ENCODE peak calls at places on chromosomes 2 and 18, in five cellular contexts. One of them, this sample, is unnamed.

GRCh38 chr18:14978962-14979535 is 231.1 kb downstream of the ANKRD30B start:
- DNase-seq in brain microvascular endothelial cell: no peak
- DNase-seq in RWPE2: no peak
- DNase-seq in body of pancreas: peak
- DNase-seq in mucosa of descending colon: peak
- DNase-seq in this sample: peak

GRCh38 chr18:32126538-32126937 is 34.9 kb downstream of the RNF138 start:
- DNase-seq in body of pancreas: no peak
- DNase-seq in mucosa of descending colon: no peak
- DNase-seq in RWPE2: no peak
- DNase-seq in brain microvascular endothelial cell: no peak
- DNase-seq in this sample: no peak

GRCh38 chr2:28276076-28276618 is 116.5 kb upstream of the FOSL2 start:
- DNase-seq in body of pancreas: no peak
- DNase-seq in RWPE2: peak
- DNase-seq in mucosa of descending colon: no peak
- DNase-seq in brain microvascular endothelial cell: peak
- DNase-seq in this sample: peak

GRCh38 chr2:58700621-58701020 is 459.5 kb upstream of the FANCL start:
- DNase-seq in mucosa of descending colon: no peak
- DNase-seq in RWPE2: no peak
- DNase-seq in body of pancreas: no peak
- DNase-seq in brain microvascular endothelial cell: no peak
- DNase-seq in this sample: no peak

GRCh38 chr2:10240911-10241610 is 61.6 kb upstream of the HPCAL1 start:
- DNase-seq in body of pancreas: no peak
- DNase-seq in brain microvascular endothelial cell: no peak
- DNase-seq in mucosa of descending colon: peak
- DNase-seq in RWPE2: peak
- DNase-seq in this sample: no peak

GRCh38 chr2:158011055-158011771 is 90.5 kb upstream of the UPP2 start:
- DNase-seq in body of pancreas: no peak
- DNase-seq in mucosa of descending colon: no peak
- DNase-seq in brain microvascular endothelial cell: no peak
- DNase-seq in RWPE2: no peak
- DNase-seq in this sample: peak

GRCh38 chr2:189614585-189614984 is 34.0 kb upstream of the SLC40A1 start:
- DNase-seq in mucosa of descending colon: no peak
- DNase-seq in body of pancreas: no peak
- DNase-seq in brain microvascular endothelial cell: no peak
- DNase-seq in RWPE2: no peak
- DNase-seq in this sample: no peak

GRCh38 chr2:222673883-222674282 is 2.4 kb downstream of the MOGAT1 start:
- DNase-seq in brain microvascular endothelial cell: no peak
- DNase-seq in RWPE2: no peak
- DNase-seq in body of pancreas: no peak
- DNase-seq in mucosa of descending colon: no peak
- DNase-seq in this sample: no peak

GRCh38 chr2:97673915-97674283 is 4.4 kb downstream of the C2orf92 start:
- DNase-seq in RWPE2: no peak
- DNase-seq in mucosa of descending colon: no peak
- DNase-seq in body of pancreas: no peak
- DNase-seq in brain microvascular endothelial cell: no peak
- DNase-seq in this sample: no peak

GRCh38 chr2:9941196-9941995 is 10.1 kb upstream of the GRHL1 start:
- DNase-seq in brain microvascular endothelial cell: peak
- DNase-seq in mucosa of descending colon: no peak
- DNase-seq in body of pancreas: no peak
- DNase-seq in RWPE2: no peak
- DNase-seq in this sample: peak

GRCh38 chr18:37553633-37554398 is 11.8 kb downstream of the CELF4 start:
- DNase-seq in body of pancreas: no peak
- DNase-seq in brain microvascular endothelial cell: no peak
- DNase-seq in mucosa of descending colon: no peak
- DNase-seq in RWPE2: no peak
- DNase-seq in this sample: no peak

GRCh38 chr2:233288663-233289062 is 19.0 kb upstream of the SAG start:
- DNase-seq in RWPE2: no peak
- DNase-seq in brain microvascular endothelial cell: no peak
- DNase-seq in body of pancreas: no peak
- DNase-seq in mucosa of descending colon: no peak
- DNase-seq in this sample: peak

GRCh38 chr2:162029287-162029901 is 44.6 kb downstream of the DPP4 start:
- DNase-seq in brain microvascular endothelial cell: no peak
- DNase-seq in RWPE2: peak
- DNase-seq in body of pancreas: no peak
- DNase-seq in mucosa of descending colon: no peak
- DNase-seq in this sample: no peak

GRCh38 chr2:61993422-61994024 is 88.0 kb downstream of the COMMD1 start:
- DNase-seq in RWPE2: no peak
- DNase-seq in body of pancreas: peak
- DNase-seq in brain microvascular endothelial cell: peak
- DNase-seq in mucosa of descending colon: no peak
- DNase-seq in this sample: peak

GRCh38 chr2:157996799-157997198 is 104.9 kb upstream of the UPP2 start:
- DNase-seq in mucosa of descending colon: no peak
- DNase-seq in RWPE2: no peak
- DNase-seq in brain microvascular endothelial cell: no peak
- DNase-seq in body of pancreas: no peak
- DNase-seq in this sample: no peak

GRCh38 chr2:6576312-6576711 is 289.4 kb downstream of the CMPK2 start:
- DNase-seq in mucosa of descending colon: no peak
- DNase-seq in RWPE2: no peak
- DNase-seq in brain microvascular endothelial cell: peak
- DNase-seq in body of pancreas: no peak
- DNase-seq in this sample: peak

GRCh38 chr2:219509780-219510511 is 4.3 kb upstream of the ASIC4 start:
- DNase-seq in mucosa of descending colon: peak
- DNase-seq in RWPE2: no peak
- DNase-seq in brain microvascular endothelial cell: peak
- DNase-seq in body of pancreas: peak
- DNase-seq in this sample: peak

GRCh38 chr18:55585586-55586521 is 2.1 kb downstream of the TCF4 start:
- DNase-seq in body of pancreas: no peak
- DNase-seq in mucosa of descending colon: no peak
- DNase-seq in brain microvascular endothelial cell: no peak
- DNase-seq in RWPE2: no peak
- DNase-seq in this sample: peak

GRCh38 chr2:28333606-28334526 is 58.8 kb upstream of the FOSL2 start:
- DNase-seq in RWPE2: no peak
- DNase-seq in mucosa of descending colon: no peak
- DNase-seq in brain microvascular endothelial cell: no peak
- DNase-seq in body of pancreas: peak
- DNase-seq in this sample: no peak

GRCh38 chr2:2041256-2041824 is 289.7 kb downstream of the MYT1L start:
- DNase-seq in body of pancreas: no peak
- DNase-seq in brain microvascular endothelial cell: no peak
- DNase-seq in RWPE2: no peak
- DNase-seq in mucosa of descending colon: no peak
- DNase-seq in this sample: peak

GRCh38 chr2:163943403-163944356 is 207.9 kb upstream of the FIGN start:
- DNase-seq in body of pancreas: no peak
- DNase-seq in RWPE2: no peak
- DNase-seq in mucosa of descending colon: no peak
- DNase-seq in brain microvascular endothelial cell: no peak
- DNase-seq in this sample: no peak

GRCh38 chr18:34866739-34867138 is 156.6 kb downstream of the DTNA start:
- DNase-seq in brain microvascular endothelial cell: no peak
- DNase-seq in body of pancreas: no peak
- DNase-seq in RWPE2: no peak
- DNase-seq in mucosa of descending colon: no peak
- DNase-seq in this sample: peak

GRCh38 chr18:58862851-58863538 is 1.7 kb upstream of the ZNF532 start:
- DNase-seq in brain microvascular endothelial cell: no peak
- DNase-seq in mucosa of descending colon: peak
- DNase-seq in RWPE2: no peak
- DNase-seq in body of pancreas: no peak
- DNase-seq in this sample: peak

GRCh38 chr2:61456070-61456745 is 14.7 kb downstream of the USP34 start:
- DNase-seq in brain microvascular endothelial cell: no peak
- DNase-seq in mucosa of descending colon: no peak
- DNase-seq in RWPE2: no peak
- DNase-seq in body of pancreas: peak
- DNase-seq in this sample: no peak

GRCh38 chr18:6708880-6709279 is 20.6 kb upstream of the ARHGAP28 start:
- DNase-seq in mucosa of descending colon: no peak
- DNase-seq in body of pancreas: no peak
- DNase-seq in RWPE2: no peak
- DNase-seq in brain microvascular endothelial cell: no peak
- DNase-seq in this sample: no peak

GRCh38 chr2:72744049-72744448 is 81.8 kb downstream of the EXOC6B start:
- DNase-seq in brain microvascular endothelial cell: peak
- DNase-seq in RWPE2: no peak
- DNase-seq in mucosa of descending colon: no peak
- DNase-seq in body of pancreas: no peak
- DNase-seq in this sample: peak

GRCh38 chr2:197286805-197287595 is 23.6 kb downstream of the ANKRD44 start:
- DNase-seq in RWPE2: no peak
- DNase-seq in body of pancreas: peak
- DNase-seq in mucosa of descending colon: no peak
- DNase-seq in brain microvascular endothelial cell: peak
- DNase-seq in this sample: peak

GRCh38 chr18:12630136-12630535 is 27.8 kb downstream of the SPIRE1 start:
- DNase-seq in body of pancreas: no peak
- DNase-seq in RWPE2: no peak
- DNase-seq in brain microvascular endothelial cell: peak
- DNase-seq in mucosa of descending colon: no peak
- DNase-seq in this sample: no peak

GRCh38 chr2:74655579-74655978 is 1.5 kb downstream of the SEMA4F start:
- DNase-seq in brain microvascular endothelial cell: no peak
- DNase-seq in RWPE2: no peak
- DNase-seq in mucosa of descending colon: no peak
- DNase-seq in body of pancreas: no peak
- DNase-seq in this sample: no peak

GRCh38 chr18:59926131-59926530 is 26.3 kb downstream of the PMAIP1 start:
- DNase-seq in mucosa of descending colon: no peak
- DNase-seq in brain microvascular endothelial cell: no peak
- DNase-seq in body of pancreas: no peak
- DNase-seq in RWPE2: no peak
- DNase-seq in this sample: no peak

GRCh38 chr18:3665187-3665586 is 215.2 kb downstream of the TGIF1 start:
- DNase-seq in brain microvascular endothelial cell: no peak
- DNase-seq in mucosa of descending colon: no peak
- DNase-seq in body of pancreas: no peak
- DNase-seq in RWPE2: no peak
- DNase-seq in this sample: no peak

GRCh38 chr2:88188741-88189140 is 18.6 kb downstream of the THNSL2 start:
- DNase-seq in mucosa of descending colon: no peak
- DNase-seq in body of pancreas: no peak
- DNase-seq in brain microvascular endothelial cell: no peak
- DNase-seq in RWPE2: no peak
- DNase-seq in this sample: peak

GRCh38 chr2:216615298-216616082 is 17.7 kb upstream of the IGFBP2 start:
- DNase-seq in body of pancreas: no peak
- DNase-seq in mucosa of descending colon: no peak
- DNase-seq in brain microvascular endothelial cell: no peak
- DNase-seq in RWPE2: no peak
- DNase-seq in this sample: no peak

GRCh38 chr18:56789004-56789888 is 138.1 kb downstream of the WDR7 start:
- DNase-seq in body of pancreas: peak
- DNase-seq in brain microvascular endothelial cell: peak
- DNase-seq in RWPE2: no peak
- DNase-seq in mucosa of descending colon: no peak
- DNase-seq in this sample: peak
- TF ChIP-seq CTCF in body of pancreas: peak
- TF ChIP-seq CTCF in brain microvascular endothelial cell: peak
- TF ChIP-seq CTCF in RWPE2: peak
- TF ChIP-seq CTCF in mucosa of descending colon: peak
- TF ChIP-seq CTCF in this sample: peak

GRCh38 chr2:26694001-26694400 is 1.5 kb downstream of the KCNK3 start:
- DNase-seq in brain microvascular endothelial cell: no peak
- DNase-seq in mucosa of descending colon: no peak
- DNase-seq in RWPE2: no peak
- DNase-seq in body of pancreas: no peak
- DNase-seq in this sample: no peak
- H3K4me3 ChIP-seq in brain microvascular endothelial cell: no peak
- H3K4me3 ChIP-seq in mucosa of descending colon: no peak
- H3K4me3 ChIP-seq in RWPE2: no peak
- H3K4me3 ChIP-seq in body of pancreas: no peak
- H3K4me3 ChIP-seq in this sample: no peak

DNA sequence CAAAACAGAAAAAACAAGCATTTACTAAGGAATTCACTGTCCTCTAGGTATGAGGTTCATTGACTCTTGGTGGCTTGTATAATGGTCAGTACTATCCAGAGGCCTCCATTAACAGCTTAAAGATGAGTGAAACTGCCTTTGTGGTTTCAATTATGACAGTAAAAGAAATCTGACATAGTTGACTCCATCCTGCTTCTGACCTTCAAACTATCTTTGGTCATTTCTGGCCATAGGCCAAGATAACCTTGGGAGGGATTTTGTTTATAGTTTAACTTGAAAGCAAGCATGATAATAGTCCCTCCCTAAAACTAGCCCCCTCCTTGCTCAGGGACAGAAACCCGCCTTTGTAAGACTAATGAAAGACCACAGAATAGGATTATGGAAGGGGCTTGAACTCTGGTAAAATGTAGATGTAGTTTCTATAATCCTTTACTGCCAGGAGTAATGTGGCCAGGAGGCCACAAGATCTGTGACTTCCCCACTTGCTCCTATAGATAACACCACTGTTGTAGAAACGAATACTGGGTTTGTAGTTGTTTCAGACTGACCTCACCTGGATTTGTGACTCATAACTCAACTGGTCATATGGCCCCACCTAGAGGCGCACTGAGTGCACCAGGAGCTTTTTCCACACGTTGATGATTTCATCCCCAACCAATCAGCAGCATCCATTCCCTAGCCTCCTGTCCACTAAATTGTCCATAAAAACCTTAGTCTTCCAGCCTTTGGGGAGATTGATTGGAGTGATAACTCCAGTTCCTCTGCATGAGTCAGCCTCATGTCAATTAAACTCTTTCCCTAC is 8.6 kb upstream of the PLEKHM3 start:
- DNase-seq in body of pancreas: peak
- DNase-seq in mucosa of descending colon: peak
- DNase-seq in RWPE2: no peak
- DNase-seq in brain microvascular endothelial cell: no peak
- DNase-seq in this sample: peak
- TF ChIP-seq CTCF in body of pancreas: peak
- TF ChIP-seq CTCF in mucosa of descending colon: no peak
- TF ChIP-seq CTCF in RWPE2: peak
- TF ChIP-seq CTCF in brain microvascular endothelial cell: peak
- TF ChIP-seq CTCF in this sample: peak

GRCh38 chr2:85135066-85135914 is 2.1 kb downstream of the TCF7L1 start:
- DNase-seq in RWPE2: no peak
- DNase-seq in brain microvascular endothelial cell: no peak
- DNase-seq in mucosa of descending colon: no peak
- DNase-seq in body of pancreas: no peak
- DNase-seq in this sample: no peak

GRCh38 chr2:85132834-85133637 is at the start of gene TCF7L1:
- DNase-seq in RWPE2: peak
- DNase-seq in brain microvascular endothelial cell: peak
- DNase-seq in body of pancreas: peak
- DNase-seq in mucosa of descending colon: peak
- DNase-seq in this sample: peak

GRCh38 chr2:85132392-85132791 is 800 bp upstream of the TCF7L1 start:
- DNase-seq in mucosa of descending colon: no peak
- DNase-seq in RWPE2: no peak
- DNase-seq in brain microvascular endothelial cell: no peak
- DNase-seq in body of pancreas: peak
- DNase-seq in this sample: no peak

GRCh38 chr2:85133751-85134254 is 611 bp downstream of the TCF7L1 start:
- DNase-seq in body of pancreas: peak
- DNase-seq in RWPE2: peak
- DNase-seq in brain microvascular endothelial cell: no peak
- DNase-seq in mucosa of descending colon: peak
- DNase-seq in this sample: peak

GRCh38 chr2:85134255-85135065 is 1.3 kb downstream of the TCF7L1 start:
- DNase-seq in body of pancreas: peak
- DNase-seq in brain microvascular endothelial cell: no peak
- DNase-seq in mucosa of descending colon: peak
- DNase-seq in RWPE2: peak
- DNase-seq in this sample: peak
- H3K4me3 ChIP-seq in body of pancreas: no peak
- H3K4me3 ChIP-seq in brain microvascular endothelial cell: peak
- H3K4me3 ChIP-seq in mucosa of descending colon: peak
- H3K4me3 ChIP-seq in RWPE2: peak
- H3K4me3 ChIP-seq in this sample: peak